ENCODE peak calls at places on chromosomes 11 and 22, in six cellular contexts. M, O, S, H, U and Y are unnamed samples.

GRCh38 chr11:17923213-17923612 is 89.6 kb downstream of the SERGEF start:
- DNase-seq in M (no peak), O (no peak), H (no peak), U (peak), S (no peak), Y (no peak)

GRCh38 chr11:64649304-64649703 is 58.3 kb downstream of the SLC22A12 start:
- DNase-seq in S (no peak), O (no peak), H (no peak), M (no peak), U (no peak), Y (no peak)

GRCh38 chr11:9862981-9863380 is 199.1 kb downstream of the SWAP70 start:
- DNase-seq in H (no peak), O (no peak), S (no peak), U (no peak), M (no peak), Y (no peak)

GRCh38 chr22:36351921-36352774 is 35.6 kb downstream of the MYH9 start:
- DNase-seq in H (no peak), S (no peak), U (no peak), O (peak), M (no peak), Y (no peak)

GRCh38 chr22:29459773-29460172 is 20.2 kb upstream of the NEFH start:
- DNase-seq in S (no peak), H (no peak), O (no peak), M (no peak), U (no peak), Y (no peak)

GRCh38 chr11:121931748-121932352 is 184.2 kb downstream of the BLID start:
- DNase-seq in S (no peak), U (no peak), M (no peak), O (no peak), H (no peak), Y (no peak)

GRCh38 chr11:133064152-133064877 is 468.0 kb downstream of the OPCML start:
- DNase-seq in U (peak), S (peak), M (peak), O (peak), H (peak), Y (no peak)

GRCh38 chr11:130314749-130315285 is at the start of gene ZBTB44:
- DNase-seq in S (peak), H (peak), M (peak), U (peak), O (peak), Y (peak)

GRCh38 chr22:30453731-30454510 is 17.9 kb downstream of the SEC14L3 start:
- DNase-seq in O (no peak), H (no peak), S (no peak), M (no peak), U (no peak), Y (no peak)

GRCh38 chr11:44600739-44601416 is 35.4 kb downstream of the CD82 start:
- DNase-seq in U (no peak), O (no peak), S (no peak), H (no peak), M (no peak), Y (peak)

GRCh38 chr22:19762315-19763140 is 1.9 kb downstream of the TBX1 start:
- DNase-seq in O (no peak), H (no peak), S (no peak), M (no peak), U (no peak), Y (no peak)

GRCh38 chr11:121890377-121890776 is 225.6 kb downstream of the BLID start:
- DNase-seq in O (peak), S (no peak), H (no peak), M (no peak), U (peak), Y (no peak)

GRCh38 chr11:10565493-10565892 is 3.0 kb downstream of the LYVE1 start:
- DNase-seq in O (no peak), S (no peak), H (no peak), U (no peak), M (no peak), Y (no peak)

GRCh38 chr11:114125959-114126358 is 66.4 kb downstream of the ZBTB16 start:
- DNase-seq in M (peak), S (no peak), H (no peak), O (no peak), U (no peak), Y (no peak)

GRCh38 chr11:109734602-109735001 is 312.6 kb downstream of the C11orf87 start:
- DNase-seq in O (no peak), U (peak), H (no peak), M (no peak), S (no peak), Y (no peak)

GRCh38 chr11:119742263-119742861 is 13.4 kb upstream of the NECTIN1 start:
- DNase-seq in S (peak), O (no peak), H (no peak), U (no peak), M (no peak), Y (peak)

GRCh38 chr11:19652976-19653375 is 59.7 kb upstream of the NAV2 start:
- DNase-seq in H (no peak), M (no peak), U (no peak), O (no peak), S (no peak), Y (no peak)

GRCh38 chr11:66950113-66950535 is 8.1 kb downstream of the PC start:
- DNase-seq in S (peak), U (peak), M (peak), O (peak), H (no peak), Y (peak)

GRCh38 chr11:16211407-16211806 is 144.9 kb downstream of the SOX6 start:
- DNase-seq in S (no peak), H (no peak), M (no peak), U (no peak), O (no peak), Y (no peak)
- H3K27ac ChIP-seq in S (no peak), H (no peak), M (no peak), U (no peak), O (no peak), Y (no peak)

DNA sequence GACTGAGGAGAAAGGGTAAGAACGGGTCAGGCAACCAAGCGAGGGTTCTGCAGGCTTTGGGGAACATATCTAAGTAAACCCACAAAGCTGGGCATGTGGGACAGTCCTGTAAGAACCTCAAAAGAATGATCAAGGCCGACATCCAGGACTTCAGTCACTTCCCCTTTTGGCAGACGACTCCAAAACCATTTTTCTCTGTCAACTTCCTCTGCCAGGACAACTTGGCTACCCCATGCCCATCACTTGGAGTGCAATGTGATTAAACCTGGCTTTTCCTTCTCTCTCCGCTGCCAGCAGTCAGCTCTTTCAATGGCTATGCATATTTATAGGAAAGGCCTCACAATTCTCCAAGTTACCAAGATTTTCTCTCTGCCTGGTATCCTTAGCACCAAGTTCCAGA is 78.9 kb downstream of the C11orf58 start:
- DNase-seq in H (no peak), O (no peak), M (no peak), S (no peak), U (no peak), Y (no peak)
- H3K27ac ChIP-seq in H (no peak), O (no peak), M (no peak), S (no peak), U (no peak), Y (peak)

GRCh38 chr22:39087881-39088687 is 9.0 kb upstream of the APOBEC3H start:
- DNase-seq in U (no peak), O (no peak), H (no peak), M (peak), S (peak), Y (no peak)
- H3K27ac ChIP-seq in U (no peak), O (peak), H (no peak), M (no peak), S (no peak), Y (no peak)

DNA sequence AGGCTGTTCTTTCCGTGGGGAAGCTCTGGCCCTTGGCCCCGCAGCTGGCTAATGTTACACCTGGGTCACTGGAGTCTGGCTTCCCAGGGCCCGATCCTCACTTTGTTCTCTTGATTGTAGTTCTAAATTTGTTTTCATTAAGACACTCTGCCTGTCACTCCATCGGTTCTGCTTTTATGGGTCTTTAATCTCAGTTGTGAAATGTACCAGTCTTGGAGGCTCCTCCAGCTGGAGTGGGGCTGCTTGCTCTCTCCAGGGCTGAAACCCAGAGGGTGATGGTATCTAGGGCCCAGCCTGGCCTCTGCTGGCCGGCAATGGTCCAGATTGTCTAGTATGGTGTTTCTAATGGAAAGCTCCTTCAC is 352.9 kb downstream of the TENM4 start:
- DNase-seq in M (no peak), O (no peak), H (no peak), U (no peak), S (no peak), Y (no peak)
- H3K27ac ChIP-seq in M (peak), O (no peak), H (no peak), U (peak), S (no peak), Y (no peak)

GRCh38 chr11:104036603-104037394 is at the start of gene DDI1:
- DNase-seq in M (no peak), O (no peak), H (no peak), S (no peak), U (no peak), Y (no peak)
- H3K27ac ChIP-seq in M (no peak), O (no peak), H (no peak), S (no peak), U (no peak), Y (no peak)

DNA sequence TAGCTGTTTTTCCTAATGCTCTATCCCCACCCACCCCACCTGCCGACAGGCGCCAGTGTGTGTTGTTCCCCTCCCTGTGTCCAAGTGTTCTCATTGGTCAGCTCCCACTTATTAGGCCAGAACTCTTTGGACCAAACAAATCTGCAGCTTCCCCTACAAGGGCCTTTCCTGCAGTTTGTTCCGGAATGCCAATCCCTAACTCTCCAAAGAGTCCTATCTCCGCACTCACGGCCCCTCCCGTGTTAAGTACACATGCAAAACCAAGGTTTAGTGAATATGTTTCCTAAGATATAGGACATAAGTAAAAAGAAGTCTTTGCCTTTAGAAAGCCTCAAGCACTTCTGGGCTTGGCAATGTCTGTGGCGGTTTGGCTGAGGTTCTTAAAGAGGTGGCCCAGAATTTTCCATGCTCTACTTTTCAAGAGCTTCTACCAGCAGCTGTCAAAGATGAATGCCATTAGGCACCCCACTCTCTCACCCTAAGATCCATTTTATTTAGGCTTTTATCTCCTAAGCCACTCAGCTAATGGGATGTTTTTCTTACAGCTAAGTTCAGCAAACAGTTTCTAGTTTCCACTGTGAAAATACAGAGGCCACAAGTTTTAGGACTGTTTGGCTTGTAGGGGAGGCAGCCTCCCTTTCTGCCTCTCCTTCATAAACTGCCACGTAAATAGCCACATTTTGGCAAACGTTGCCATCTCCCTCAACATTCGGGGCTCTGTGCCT is 1.6 kb downstream of the CD59 start:
- DNase-seq in O (peak), S (peak), U (peak), H (no peak), M (no peak), Y (no peak)
- H3K27ac ChIP-seq in O (peak), S (peak), U (peak), H (no peak), M (peak), Y (peak)

GRCh38 chr11:27472398-27473016 is at the start of gene LGR4:
- DNase-seq in S (peak), H (peak), O (peak), U (peak), M (peak), Y (peak)
- H3K27ac ChIP-seq in S (peak), H (peak), O (peak), U (peak), M (peak), Y (peak)

GRCh38 chr11:134481135-134481534 is 69.1 kb upstream of the B3GAT1 start:
- DNase-seq in S (no peak), O (no peak), M (no peak), H (no peak), U (no peak), Y (no peak)
- H3K27ac ChIP-seq in S (no peak), O (no peak), M (no peak), H (no peak), U (no peak), Y (no peak)